ENCODE peak calls at places on chromosome 11, in nine cellular contexts. G is CD4-positive, alpha-beta memory T cell; V is tibial artery; J is fibroblast of lung; A is tibial nerve; L is aorta; F is hepatocyte; S is left lung; P is BE2C. T is an unnamed sample.

GRCh38 chr11:59923813-59924212 is 14.4 kb upstream of the OOSP1 start:
- DNase-seq in P (no peak), V (no peak), L (no peak), G (no peak), F (no peak), S (no peak), J (no peak), A (no peak), T (no peak)

GRCh38 chr11:45741582-45741981 is 63.4 kb upstream of the SLC35C1 start:
- DNase-seq in G (no peak), S (no peak), V (no peak), P (no peak), A (no peak), F (no peak), L (no peak), J (no peak), T (no peak)

GRCh38 chr11:111045408-111045806 is 200.1 kb upstream of the POU2AF2 start:
- DNase-seq in L (no peak), P (no peak), G (no peak), S (no peak), A (no peak), V (no peak), J (no peak), F (no peak), T (no peak)

GRCh38 chr11:68480193-68480592 is 19.6 kb downstream of the PPP6R3 start:
- DNase-seq in P (no peak), S (no peak), F (no peak), G (no peak), A (no peak), V (no peak), J (no peak), L (no peak), T (no peak)

GRCh38 chr11:110098645-110099044 is 5.5 kb downstream of the ZC3H12C start:
- DNase-seq in P (no peak), A (no peak), G (no peak), V (no peak), F (no peak), S (no peak), J (no peak), L (no peak), T (no peak)

GRCh38 chr11:78111298-78111697 is 28.1 kb downstream of the ALG8 start:
- DNase-seq in A (no peak), L (no peak), G (no peak), J (no peak), S (no peak), F (no peak), P (no peak), V (no peak), T (no peak)

GRCh38 chr11:121687961-121688566 is 235.3 kb upstream of the SORL1-AS1 start:
- DNase-seq in P (no peak), J (peak; percentile 59), V (no peak), A (no peak), L (no peak), G (no peak), F (peak; percentile 37), S (no peak), T (no peak)

GRCh38 chr11:71080239-71081097 is 171.9 kb downstream of the SHANK2 start:
- DNase-seq in V (peak; percentile 44), J (peak; percentile 69), G (no peak), S (no peak), P (peak; percentile 82), L (no peak), A (peak; percentile 78), F (peak; percentile 82), T (peak; percentile 87)

GRCh38 chr11:86803641-86804040 is 3.3 kb downstream of the PRSS23 start:
- DNase-seq in V (no peak), J (no peak), S (no peak), L (no peak), P (no peak), F (no peak), G (no peak), A (no peak), T (no peak)

GRCh38 chr11:118415739-118416068 is 14.3 kb downstream of the ATP5MG start:
- DNase-seq in G (no peak), J (peak; percentile 94), L (no peak), P (peak; percentile 91), S (no peak), F (peak; percentile 76), A (no peak), V (peak; percentile 30), T (no peak)

DNA sequence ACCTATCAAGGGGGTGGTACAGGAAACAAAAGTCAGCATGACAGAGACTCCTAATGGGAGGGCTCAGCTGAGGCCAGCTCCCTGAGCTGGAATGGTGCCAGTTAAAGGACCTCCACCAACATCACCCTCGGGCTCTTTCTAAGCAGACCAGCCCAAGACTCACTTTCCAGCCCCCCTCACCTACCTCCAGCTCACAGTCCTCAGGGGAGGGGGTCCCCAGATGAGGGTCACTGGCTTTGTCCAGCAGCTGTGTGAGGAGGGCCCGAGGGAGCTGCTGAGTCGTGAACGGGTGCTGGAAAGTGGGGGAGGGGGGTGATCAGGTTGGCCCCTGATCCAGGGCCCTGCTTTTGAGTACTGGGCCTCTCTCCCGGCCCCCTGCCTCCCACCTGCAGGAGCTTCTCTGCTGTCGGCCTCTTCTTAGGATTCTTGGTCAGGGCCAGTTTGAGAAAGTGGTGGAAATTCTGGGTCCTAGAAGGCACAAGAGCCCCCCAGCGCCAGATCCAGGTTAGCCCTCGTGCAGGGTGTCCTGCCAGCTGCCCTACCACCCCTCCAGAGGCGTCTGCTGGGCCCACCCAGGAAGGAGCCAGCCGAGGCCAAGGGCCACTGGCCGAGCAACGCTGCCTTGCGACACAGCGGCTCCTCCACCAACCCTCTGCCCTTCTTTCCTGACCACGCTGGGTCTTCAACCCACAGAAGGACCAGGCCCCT is 2.9 kb downstream of the MAP4K2 start:
- DNase-seq in A (no peak), G (no peak), S (peak; percentile 76), L (no peak), P (peak; percentile 35), V (no peak), J (no peak), F (no peak), T (no peak)
- H3K9me3 ChIP-seq in A (no peaks in the 10 kb centered on the region), G (no peaks in the 10 kb centered on the region), S (no peaks in the 10 kb centered on the region), L (no peaks in the 10 kb centered on the region), P (no peaks in the 10 kb centered on the region), V (no peaks in the 10 kb centered on the region), J (no peaks in the 10 kb centered on the region), F (no peaks in the 10 kb centered on the region), T (no peaks in the 10 kb centered on the region)

GRCh38 chr11:128300785-128301184 is 286.6 kb downstream of the ETS1 start:
- DNase-seq in J (no peak), F (no peak), S (no peak), P (no peak), G (peak; percentile 50), V (no peak), L (no peak), A (no peak), T (no peak)
- H3K4me1 ChIP-seq in J (no peaks in the 10 kb centered on the region), F (peaks cover 27% of the 10 kb centered on the region), S (no peaks in the 10 kb centered on the region), P (peaks cover 22% of the 10 kb centered on the region), G (peaks cover 98% of the 10 kb centered on the region), V (no peaks in the 10 kb centered on the region), L (peaks cover 6% of the 10 kb centered on the region), A (no peaks in the 10 kb centered on the region), T (no peaks in the 10 kb centered on the region)

DNA sequence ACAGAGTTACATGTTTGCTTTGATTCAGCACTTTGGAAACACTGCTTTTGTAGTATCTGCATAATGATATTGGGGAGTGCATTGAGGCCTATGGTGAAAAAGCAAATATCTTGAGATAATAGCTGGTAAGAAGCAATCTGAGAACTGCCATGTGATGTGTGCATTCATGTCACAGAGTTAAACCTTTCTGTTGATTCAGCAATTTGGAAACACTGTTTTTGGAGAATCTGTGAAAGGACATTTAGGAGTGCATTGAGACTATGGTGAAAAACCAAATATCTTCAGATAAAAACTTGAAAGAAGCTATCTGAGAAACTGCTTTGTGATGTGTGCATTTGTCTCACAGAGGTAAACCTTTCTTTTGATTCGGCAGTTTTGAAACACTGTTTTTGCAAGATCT is 346.8 kb downstream of the OR4C45 start:
- DNase-seq in G (no peak), J (no peak), L (no peak), V (no peak), S (no peak), A (no peak), F (no peak), P (no peak), T (no peak)
- H3K9me3 ChIP-seq in G (no peaks in the 10 kb centered on the region), J (no peaks in the 10 kb centered on the region), L (no peaks in the 10 kb centered on the region), V (no peaks in the 10 kb centered on the region), S (peaks cover 100% of the 10 kb centered on the region), A (peaks cover 3% of the 10 kb centered on the region), F (peaks cover 16% of the 10 kb centered on the region), P (no peaks in the 10 kb centered on the region), T (peaks cover 42% of the 10 kb centered on the region)

DNA sequence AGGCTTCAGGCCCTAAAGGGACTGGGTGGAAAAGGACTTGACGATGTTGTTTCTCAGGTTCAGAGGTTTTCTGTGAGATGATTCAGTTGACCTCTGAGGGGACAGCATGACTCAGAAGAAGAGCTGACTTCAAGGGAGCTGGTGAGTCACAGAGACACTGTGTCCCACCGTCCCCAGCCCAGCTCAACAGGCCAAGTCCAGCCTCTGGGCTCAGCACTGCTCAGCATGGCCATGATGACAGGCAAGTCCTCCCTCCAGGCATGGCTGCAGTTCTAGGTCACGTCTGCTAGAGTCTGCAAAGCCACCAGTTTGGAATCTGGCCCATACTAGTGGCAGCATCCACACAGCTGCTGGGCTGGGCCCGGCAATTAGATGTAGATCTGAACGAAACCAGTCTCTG is 12.9 kb downstream of the TRIM29 start:
- DNase-seq in L (no peak), J (peak; percentile 9), S (peak; percentile 38), A (no peak), F (peak; percentile 65), V (peak; percentile 67), P (peak; percentile 75), G (no peak), T (no peak)
- H3K4me1 ChIP-seq in L (no peaks in the 10 kb centered on the region), J (no peaks in the 10 kb centered on the region), S (no peaks in the 10 kb centered on the region), A (no peaks in the 10 kb centered on the region), F (peaks cover 23% of the 10 kb centered on the region), V (no peaks in the 10 kb centered on the region), P (peaks cover 18% of the 10 kb centered on the region), G (no peaks in the 10 kb centered on the region), T (peaks cover 29% of the 10 kb centered on the region)

DNA sequence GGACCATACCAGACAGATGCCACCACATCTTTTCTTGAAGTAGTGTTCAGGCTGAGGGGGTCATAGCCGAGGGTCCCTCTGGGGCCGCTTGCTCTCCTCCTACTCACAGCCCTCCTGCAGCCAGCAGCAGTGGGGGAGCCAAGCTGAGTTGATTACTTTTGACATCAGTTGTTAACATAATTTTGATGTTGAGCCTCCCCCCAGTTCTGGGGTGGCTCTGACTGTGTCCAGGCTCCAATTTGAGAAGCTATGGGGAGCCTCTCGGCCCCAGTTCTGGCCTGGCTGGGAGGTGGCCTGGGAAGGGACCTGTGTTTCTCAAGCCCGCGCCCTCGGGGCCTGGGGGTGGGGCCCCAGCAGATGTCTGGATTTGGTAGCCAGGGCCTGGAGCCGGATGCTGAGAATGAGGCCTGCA is 48.0 kb downstream of the KCNQ1OT1 start:
- DNase-seq in G (no peak), J (no peak), F (no peak), S (peak; percentile 53), P (no peak), L (no peak), V (no peak), A (no peak), T (no peak)
- H3K9me3 ChIP-seq in G (no peaks in the 10 kb centered on the region), J (no peaks in the 10 kb centered on the region), F (peaks cover 51% of the 10 kb centered on the region), S (peaks cover 60% of the 10 kb centered on the region), P (no peaks in the 10 kb centered on the region), L (peaks cover 30% of the 10 kb centered on the region), V (peaks cover 5% of the 10 kb centered on the region), A (no peaks in the 10 kb centered on the region), T (peaks cover 86% of the 10 kb centered on the region)